ENCODE peak calls at places on chromosomes 4 and X, in six cellular contexts. One of them, this sample, is unnamed.

GRCh38 chr4:95508421-95508820 is 40.4 kb downstream of the UNC5C start:
- DNase-seq in substantia nigra: no peak
- DNase-seq in GM20000: no peak
- DNase-seq in activated T-cell treated with anti-CD3 and anti-CD28 coated beads, Interleukin-2, amount 50 U/mL, for 72 hours: no peak
- DNase-seq in PC-9: no peak
- DNase-seq in Caco-2: no peak
- DNase-seq in this sample: no peak

GRCh38 chrX:127762663-127763062 is 289.5 kb downstream of the ACTRT1 start:
- DNase-seq in substantia nigra: no peak
- DNase-seq in GM20000: no peak
- DNase-seq in activated T-cell treated with anti-CD3 and anti-CD28 coated beads, Interleukin-2, amount 50 U/mL, for 72 hours: no peak
- DNase-seq in PC-9: no peak
- DNase-seq in Caco-2: no peak
- DNase-seq in this sample: no peak

GRCh38 chr4:24799544-24800272 is 4.3 kb downstream of the SOD3 start:
- DNase-seq in substantia nigra: no peak
- DNase-seq in GM20000: no peak
- DNase-seq in activated T-cell treated with anti-CD3 and anti-CD28 coated beads, Interleukin-2, amount 50 U/mL, for 72 hours: no peak
- DNase-seq in PC-9: no peak
- DNase-seq in Caco-2: no peak
- DNase-seq in this sample: no peak

GRCh38 chr4:68451246-68452211 is 4.3 kb downstream of the TMPRSS11E start:
- DNase-seq in substantia nigra: no peak
- DNase-seq in GM20000: no peak
- DNase-seq in activated T-cell treated with anti-CD3 and anti-CD28 coated beads, Interleukin-2, amount 50 U/mL, for 72 hours: no peak
- DNase-seq in PC-9: peak; percentile 38
- DNase-seq in Caco-2: no peak
- DNase-seq in this sample: no peak

GRCh38 chrX:63350551-63350950 is 581 bp downstream of the SPIN4 start:
- DNase-seq in substantia nigra: no peak
- DNase-seq in GM20000: peak; percentile 11
- DNase-seq in activated T-cell treated with anti-CD3 and anti-CD28 coated beads, Interleukin-2, amount 50 U/mL, for 72 hours: peak; percentile 15
- DNase-seq in PC-9: peak; percentile 48
- DNase-seq in Caco-2: peak; percentile 35
- DNase-seq in this sample: no peak

GRCh38 chr4:52019941-52020657 is at the start of gene LRRC66:
- DNase-seq in substantia nigra: no peak
- DNase-seq in GM20000: no peak
- DNase-seq in activated T-cell treated with anti-CD3 and anti-CD28 coated beads, Interleukin-2, amount 50 U/mL, for 72 hours: no peak
- DNase-seq in PC-9: no peak
- DNase-seq in Caco-2: no peak
- DNase-seq in this sample: no peak

GRCh38 chr4:19809989-19810388 is 441.7 kb upstream of the SLIT2 start:
- DNase-seq in substantia nigra: no peak
- DNase-seq in GM20000: no peak
- DNase-seq in activated T-cell treated with anti-CD3 and anti-CD28 coated beads, Interleukin-2, amount 50 U/mL, for 72 hours: no peak
- DNase-seq in PC-9: no peak
- DNase-seq in Caco-2: no peak
- DNase-seq in this sample: no peak

GRCh38 chr4:48467442-48467841 is 15.7 kb upstream of the SLC10A4 start:
- DNase-seq in substantia nigra: no peak
- DNase-seq in GM20000: no peak
- DNase-seq in activated T-cell treated with anti-CD3 and anti-CD28 coated beads, Interleukin-2, amount 50 U/mL, for 72 hours: no peak
- DNase-seq in PC-9: no peak
- DNase-seq in Caco-2: no peak
- DNase-seq in this sample: no peak

GRCh38 chr4:16693040-16693506 is 205.4 kb downstream of the LDB2 start:
- DNase-seq in substantia nigra: no peak
- DNase-seq in GM20000: no peak
- DNase-seq in activated T-cell treated with anti-CD3 and anti-CD28 coated beads, Interleukin-2, amount 50 U/mL, for 72 hours: no peak
- DNase-seq in PC-9: no peak
- DNase-seq in Caco-2: no peak
- DNase-seq in this sample: no peak

GRCh38 chr4:150078996-150079581 is 844 bp downstream of the DCLK2 start:
- DNase-seq in substantia nigra: no peak
- DNase-seq in GM20000: peak; percentile 66
- DNase-seq in activated T-cell treated with anti-CD3 and anti-CD28 coated beads, Interleukin-2, amount 50 U/mL, for 72 hours: peak; percentile 41
- DNase-seq in PC-9: no peak
- DNase-seq in Caco-2: peak; percentile 38
- DNase-seq in this sample: no peak

GRCh38 chr4:101556845-101557244 is 209.5 kb upstream of the PPP3CA start:
- DNase-seq in substantia nigra: no peak
- DNase-seq in GM20000: no peak
- DNase-seq in activated T-cell treated with anti-CD3 and anti-CD28 coated beads, Interleukin-2, amount 50 U/mL, for 72 hours: no peak
- DNase-seq in PC-9: no peak
- DNase-seq in Caco-2: no peak
- DNase-seq in this sample: no peak

GRCh38 chr4:154877110-154877760 is 96.2 kb downstream of the RBM46 start:
- DNase-seq in substantia nigra: no peak
- DNase-seq in GM20000: no peak
- DNase-seq in activated T-cell treated with anti-CD3 and anti-CD28 coated beads, Interleukin-2, amount 50 U/mL, for 72 hours: no peak
- DNase-seq in PC-9: no peak
- DNase-seq in Caco-2: no peak
- DNase-seq in this sample: no peak

GRCh38 chr4:155541716-155542115 is 124.9 kb upstream of the GUCY1A1 start:
- DNase-seq in substantia nigra: no peak
- DNase-seq in GM20000: no peak
- DNase-seq in activated T-cell treated with anti-CD3 and anti-CD28 coated beads, Interleukin-2, amount 50 U/mL, for 72 hours: no peak
- DNase-seq in PC-9: no peak
- DNase-seq in Caco-2: no peak
- DNase-seq in this sample: no peak

GRCh38 chr4:76679691-76680090 is 218.3 kb downstream of the SOWAHB start:
- DNase-seq in substantia nigra: no peak
- DNase-seq in GM20000: no peak
- DNase-seq in activated T-cell treated with anti-CD3 and anti-CD28 coated beads, Interleukin-2, amount 50 U/mL, for 72 hours: no peak
- DNase-seq in PC-9: no peak
- DNase-seq in Caco-2: no peak
- DNase-seq in this sample: no peak

GRCh38 chr4:173334891-173335754 is 965 bp upstream of the HMGB2 start:
- DNase-seq in substantia nigra: no peak
- DNase-seq in GM20000: peak; percentile 72
- DNase-seq in activated T-cell treated with anti-CD3 and anti-CD28 coated beads, Interleukin-2, amount 50 U/mL, for 72 hours: peak; percentile 49
- DNase-seq in PC-9: peak; percentile 74
- DNase-seq in Caco-2: peak; percentile 91
- DNase-seq in this sample: no peak